ENCODE peak calls at places on chromosome 7, in eight cellular contexts. R is activated gamma-delta T cell treated with Interleukin-2 at 50 U/mL for 16 hours; W is activated CD8-positive, alpha-beta memory T cell treated with anti-CD3 and anti-CD28 coated beads for 24 hours; N is adrenal gland; F is GDM1; V is AG04450; O is MCF 10A; M is transverse colon. H is an unnamed sample.

GRCh38 chr7:151807876-151808275 is 69.0 kb downstream of the PRKAG2 start:
- DNase-seq in R (no peak), W (no peak), N (no peak), F (no peak), V (no peak), O (no peak), M (no peak), H (no peak)

GRCh38 chr7:131574741-131575140 is 18.3 kb upstream of the PODXL start:
- DNase-seq in R (no peak), W (no peak), N (no peak), F (no peak), V (no peak), O (peak), M (no peak), H (no peak)

GRCh38 chr7:25951414-25952276 is 200.4 kb upstream of the NFE2L3 start:
- DNase-seq in R (no peak), W (no peak), N (peak), F (no peak), V (no peak), O (no peak), M (no peak), H (no peak)

GRCh38 chr7:150855046-150855445 is 2.7 kb downstream of the AOC1 start:
- DNase-seq in R (no peak), W (peak), N (peak), F (no peak), V (no peak), O (no peak), M (no peak), H (no peak)

GRCh38 chr7:134174797-134175261 is 47.7 kb downstream of the LRGUK start:
- DNase-seq in R (no peak), W (no peak), N (peak), F (peak), V (peak), O (peak), M (no peak), H (no peak)

GRCh38 chr7:142002179-142002578 is 6.5 kb downstream of the MGAM start:
- DNase-seq in R (no peak), W (no peak), N (no peak), F (no peak), V (no peak), O (no peak), M (no peak), H (no peak)

GRCh38 chr7:1055084-1055450 is 10.7 kb downstream of the GPR146 start:
- DNase-seq in R (peak), W (peak), N (no peak), F (no peak), V (peak), O (no peak), M (peak), H (peak)

GRCh38 chr7:135944753-135945152 is 32.4 kb downstream of the MTPN start:
- DNase-seq in R (no peak), W (no peak), N (no peak), F (no peak), V (no peak), O (no peak), M (no peak), H (no peak)

GRCh38 chr7:41582116-41582515 is 120.8 kb downstream of the INHBA start:
- DNase-seq in R (no peak), W (no peak), N (no peak), F (no peak), V (no peak), O (no peak), M (no peak), H (no peak)

GRCh38 chr7:73971701-73972341 is 56.2 kb upstream of the ELN start:
- DNase-seq in R (no peak), W (peak), N (no peak), F (no peak), V (no peak), O (peak), M (no peak), H (no peak)

GRCh38 chr7:55325371-55325792 is 39.8 kb upstream of the LANCL2 start:
- DNase-seq in R (no peak), W (no peak), N (no peak), F (no peak), V (peak), O (peak), M (no peak), H (peak)

GRCh38 chr7:150466477-150466876 is 16.0 kb downstream of the GIMAP8 start:
- DNase-seq in R (no peak), W (no peak), N (no peak), F (no peak), V (no peak), O (peak), M (no peak), H (no peak)

GRCh38 chr7:110831450-110831849 is 259.5 kb upstream of the LRRN3 start:
- DNase-seq in R (no peak), W (no peak), N (no peak), F (no peak), V (no peak), O (no peak), M (no peak), H (no peak)

GRCh38 chr7:124765401-124766352 is at the start of gene GPR37:
- DNase-seq in R (no peak), W (peak), N (peak), F (peak), V (peak), O (peak), M (peak), H (no peak)

GRCh38 chr7:128672927-128673517 is 930 bp downstream of the GARIN1A start:
- DNase-seq in R (peak), W (no peak), N (no peak), F (no peak), V (no peak), O (peak), M (no peak), H (no peak)

GRCh38 chr7:35761882-35762720 is 38.8 kb upstream of the SEPTIN7 start:
- DNase-seq in R (no peak), W (no peak), N (no peak), F (no peak), V (no peak), O (no peak), M (no peak), H (no peak)

GRCh38 chr7:32891800-32892520 is 400 bp upstream of the KBTBD2 start:
- DNase-seq in R (peak), W (peak), N (peak), F (peak), V (peak), O (peak), M (peak), H (peak)

H was measured in left ventricle myocardium inferior.